ENCODE peak calls at places on chromosomes 7 and 10, in ten cellular contexts. U is CD4-positive, alpha-beta memory T cell; L is A673; A is heart right ventricle; B is esophagus squamous epithelium; R is PC-9; C is neuronal stem cell; Q is keratinocyte; V is adrenal gland; M is Peyer's patch. P is an unnamed sample.

GRCh38 chr7:55118426-55118825 is 99.6 kb downstream of the EGFR start:
- DNase-seq in Q (no peak), R (no peak), V (no peak), B (no peak), A (no peak), L (no peak), M (no peak), C (no peak), U (no peak), P (no peak)

GRCh38 chr7:2609001-2609411 is 22.8 kb upstream of the TTYH3 start:
- DNase-seq in L (peak; percentile 62), Q (no peak), V (peak; percentile 50), A (no peak), U (no peak), B (no peak), R (no peak), M (peak; percentile 75), C (no peak), P (no peak)

GRCh38 chr10:86311900-86312299 is 54.7 kb downstream of the GRID1 start:
- DNase-seq in R (no peak), V (no peak), A (no peak), Q (no peak), B (no peak), M (no peak), L (no peak), C (no peak), U (no peak), P (no peak)

GRCh38 chr10:14063531-14064317 is 267.0 kb downstream of the FRMD4A start:
- DNase-seq in U (no peak), C (no peak), L (no peak), Q (no peak), B (no peak), M (no peak), V (peak; percentile 37), R (no peak), A (no peak), P (no peak)

GRCh38 chr10:71302874-71303568 is 16.0 kb upstream of the SLC29A3 start:
- DNase-seq in V (no peak), M (no peak), R (no peak), Q (peak; percentile 28), A (no peak), U (peak; percentile 33), B (no peak), C (peak; percentile 32), L (peak; percentile 80), P (peak; percentile 25)

GRCh38 chr7:142018154-142018553 is 22.5 kb downstream of the MGAM start:
- DNase-seq in R (no peak), U (no peak), B (no peak), V (no peak), Q (no peak), A (no peak), L (no peak), C (no peak), M (no peak), P (no peak)

GRCh38 chr10:91033536-91033935 is 112.6 kb upstream of the ANKRD1 start:
- DNase-seq in U (no peak), Q (no peak), R (no peak), V (no peak), A (no peak), M (no peak), C (no peak), B (no peak), L (no peak), P (no peak)

GRCh38 chr10:11547111-11547625 is 64.3 kb downstream of the USP6NL start:
- DNase-seq in U (no peak), L (peak; percentile 96), M (no peak), C (no peak), Q (no peak), V (no peak), B (no peak), R (no peak), A (no peak), P (no peak)

GRCh38 chr10:129772472-129773358 is 191.4 kb downstream of the EBF3 start:
- DNase-seq in C (no peak), L (no peak), U (no peak), B (no peak), A (no peak), V (peak; percentile 5), M (no peak), R (no peak), Q (no peak), P (no peak)

GRCh38 chr10:33032354-33033254 is 74.6 kb upstream of the ITGB1 start:
- DNase-seq in V (peak; percentile 43), Q (peak; percentile 42), U (no peak), B (no peak), M (no peak), C (no peak), L (no peak), A (no peak), R (no peak), P (no peak)

GRCh38 chr10:113264333-113265131 is 288.3 kb upstream of the HABP2 start:
- DNase-seq in R (no peak), A (no peak), C (peak; percentile 47), B (no peak), M (no peak), V (no peak), Q (no peak), L (no peak), U (no peak), P (no peak)

GRCh38 chr7:95737828-95738505 is 34.4 kb upstream of the DYNC1I1 start:
- DNase-seq in L (no peak), B (no peak), M (no peak), A (no peak), V (no peak), C (no peak), U (no peak), Q (no peak), R (no peak), P (no peak)

GRCh38 chr10:92381543-92381954 is 90.6 kb downstream of the MARCHF5 start:
- DNase-seq in L (no peak), U (no peak), B (no peak), V (no peak), A (peak; percentile 55), R (no peak), C (no peak), M (no peak), Q (no peak), P (peak; percentile 7)

GRCh38 chr10:35433851-35434426 is 97.6 kb downstream of the CCNY start:
- DNase-seq in M (no peak), B (no peak), L (peak; percentile 97), R (no peak), A (no peak), V (no peak), Q (peak; percentile 41), U (no peak), C (no peak), P (peak; percentile 64)

GRCh38 chr10:71211053-71211452 is 1.3 kb upstream of the UNC5B start:
- DNase-seq in L (no peak), U (no peak), M (peak; percentile 32), C (no peak), Q (no peak), A (no peak), B (no peak), R (no peak), V (no peak), P (no peak)

GRCh38 chr7:106018566-106019338 is 55.7 kb downstream of the CDHR3 start:
- DNase-seq in V (no peak), C (no peak), B (no peak), M (no peak), Q (no peak), A (no peak), L (no peak), U (no peak), R (no peak), P (no peak)
- H3K4me1 ChIP-seq in V (no peaks in the 10 kb centered on the region), C (peaks cover 6% of the 10 kb centered on the region), B (no peaks in the 10 kb centered on the region), M (peaks cover 12% of the 10 kb centered on the region), Q (no peaks in the 10 kb centered on the region), A (no peaks in the 10 kb centered on the region), L (peaks cover 46% of the 10 kb centered on the region), U (peaks cover 50% of the 10 kb centered on the region), R (no peaks in the 10 kb centered on the region), P (no peaks in the 10 kb centered on the region)

GRCh38 chr7:1123721-1124120 is 35.8 kb downstream of the GPER1 start:
- DNase-seq in V (peak; percentile 80), C (peak; percentile 54), L (peak; percentile 66), A (peak; percentile 84), Q (no peak), M (peak; percentile 65), R (no peak), U (no peak), B (no peak), P (no peak)
- H3K4me3 ChIP-seq in V (no peak overlapping the region), C (no peak overlapping the region), L (no peak overlapping the region), A (peak overlapping the region; percentile 43), Q (no peak overlapping the region), M (no peak overlapping the region), R (no peak overlapping the region), U (no peak overlapping the region), B (peak overlapping the region; percentile 21), P (no peak overlapping the region)

DNA sequence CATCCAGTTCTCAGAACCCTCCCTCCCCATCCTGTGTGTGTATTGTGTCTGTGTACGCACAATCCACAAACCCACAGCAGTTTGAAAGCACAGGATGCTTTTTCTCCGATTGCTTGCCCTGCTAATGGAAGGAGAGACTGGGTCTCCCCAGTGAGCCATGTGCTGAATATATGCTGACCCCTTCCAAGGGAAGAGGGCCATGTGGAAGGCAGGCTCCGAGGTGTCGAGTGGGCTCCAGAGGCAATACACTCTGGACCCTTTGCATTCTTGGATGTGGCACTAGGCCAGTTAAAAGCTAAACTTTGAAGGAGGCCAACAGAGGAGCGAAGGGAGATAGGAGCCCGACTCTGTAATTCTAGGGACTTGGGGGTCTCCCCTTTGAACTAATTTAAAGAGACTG is 10.7 kb downstream of the DUSP5 start:
- DNase-seq in U (no peak), L (no peak), M (no peak), B (no peak), C (no peak), R (no peak), A (no peak), Q (no peak), V (no peak), P (no peak)
- H3K36me3 ChIP-seq in U (peaks cover 59% of the 10 kb centered on the region), L (peaks cover 70% of the 10 kb centered on the region), M (peaks cover 48% of the 10 kb centered on the region), B (peaks cover 64% of the 10 kb centered on the region), C (peaks cover 21% of the 10 kb centered on the region), R (peaks cover 90% of the 10 kb centered on the region), A (no peaks in the 10 kb centered on the region), Q (peaks cover 51% of the 10 kb centered on the region), V (no peaks in the 10 kb centered on the region), P (peaks cover 91% of the 10 kb centered on the region)

GRCh38 chr10:63204667-63205391 is 71.7 kb downstream of the NRBF2 start:
- DNase-seq in M (no peak), C (no peak), U (no peak), Q (no peak), V (no peak), A (no peak), L (no peak), B (no peak), R (no peak), P (no peak)

GRCh38 chr10:63201118-63201517 is 68.0 kb downstream of the NRBF2 start:
- DNase-seq in C (no peak), M (no peak), Q (no peak), B (no peak), V (no peak), U (no peak), A (no peak), L (peak; percentile 11), R (no peak), P (no peak)

GRCh38 chr10:63197304-63198092 is 64.4 kb downstream of the NRBF2 start:
- DNase-seq in V (no peak), M (no peak), C (no peak), B (no peak), A (no peak), Q (no peak), U (no peak), R (no peak), L (peak; percentile 58), P (no peak)

GRCh38 chr10:63199716-63200115 is 66.6 kb downstream of the NRBF2 start:
- DNase-seq in M (no peak), Q (no peak), A (no peak), R (no peak), C (no peak), V (no peak), U (no peak), L (no peak), B (no peak), P (no peak)

GRCh38 chr10:63200416-63200815 is 67.3 kb downstream of the NRBF2 start:
- DNase-seq in M (no peak), C (no peak), B (no peak), A (no peak), U (no peak), R (no peak), V (no peak), Q (no peak), L (peak; percentile 92), P (no peak)
- H3K4me1 ChIP-seq in M (no peaks in the 10 kb centered on the region), C (no peaks in the 10 kb centered on the region), B (no peaks in the 10 kb centered on the region), A (peaks cover 34% of the 10 kb centered on the region), U (peaks cover 12% of the 10 kb centered on the region), R (no peaks in the 10 kb centered on the region), V (no peaks in the 10 kb centered on the region), Q (no peaks in the 10 kb centered on the region), L (peaks cover 75% of the 10 kb centered on the region), P (no peaks in the 10 kb centered on the region)

P was measured in SJSA1.